ENCODE peak calls at places on chromosomes 16 and 17, in eight cellular contexts. K is HCT116, I is H9, B is GM23338, L is fibroblast of lung, X is mesenchymal stem cell, A is PC-3, Y is MM.1S. O is an unnamed sample.

GRCh38 chr17:28416703-28417311 is 10.8 kb upstream of the SLC46A1 start:
- DNase-seq in K (peak; percentile 60), I (peak; percentile 92), B (peak; percentile 95), L (peak; percentile 63), X (peak; percentile 66), A (peak; percentile 62), Y (peak; percentile 57), O (peak; percentile 86)

GRCh38 chr16:81668243-81669097 is 110.6 kb upstream of the PLCG2 start:
- DNase-seq in K (no peak), I (no peak), B (no peak), L (no peak), X (no peak), A (no peak), Y (no peak), O (no peak)

GRCh38 chr17:1108560-1108809 is 71.3 kb downstream of the ABR start:
- DNase-seq in K (no peak), I (no peak), B (peak; percentile 59), L (no peak), X (peak; percentile 37), A (no peak), Y (no peak), O (no peak)

GRCh38 chr16:68091604-68092261 is 6.6 kb downstream of the NFATC3 start:
- DNase-seq in K (no peak), I (no peak), B (no peak), L (peak; percentile 70), X (peak; percentile 41), A (peak; percentile 21), Y (no peak), O (no peak)

GRCh38 chr16:22813946-22814325 is at the start of gene HS3ST2:
- DNase-seq in K (no peak), I (peak; percentile 68), B (peak; percentile 90), L (no peak), X (peak; percentile 0), A (no peak), Y (no peak), O (no peak)

GRCh38 chr16:28491080-28491969 is 549 bp downstream of the CLN3 start:
- DNase-seq in K (no peak), I (peak; percentile 59), B (peak; percentile 64), L (peak; percentile 9), X (peak; percentile 32), A (peak; percentile 49), Y (peak; percentile 20), O (peak; percentile 63)

GRCh38 chr17:1989135-1989534 is 36.0 kb downstream of the RTN4RL1 start:
- DNase-seq in K (peak; percentile 12), I (no peak), B (no peak), L (peak; percentile 89), X (no peak), A (peak; percentile 92), Y (no peak), O (no peak)

GRCh38 chr17:19753049-19753444 is 4.9 kb upstream of the ALDH3A1 start:
- DNase-seq in K (peak; percentile 79), I (peak; percentile 71), B (no peak), L (peak; percentile 55), X (peak; percentile 32), A (peak; percentile 99), Y (no peak), O (no peak)

GRCh38 chr16:842061-842476 is 41.5 kb upstream of the GNG13 start:
- DNase-seq in K (no peak), I (no peak), B (no peak), L (no peak), X (no peak), A (no peak), Y (no peak), O (no peak)

GRCh38 chr17:34730816-34731215 is 151.4 kb downstream of the TMEM132E start:
- DNase-seq in K (no peak), I (peak; percentile 12), B (no peak), L (no peak), X (no peak), A (no peak), Y (no peak), O (no peak)

GRCh38 chr17:71111945-71112344 is 942.6 kb downstream of the KCNJ2 start:
- DNase-seq in K (no peak), I (no peak), B (no peak), L (peak; percentile 39), X (no peak), A (no peak), Y (no peak), O (no peak)

GRCh38 chr16:11175850-11176341 is 80.1 kb downstream of the SOCS1 start:
- DNase-seq in K (no peak), I (no peak), B (no peak), L (no peak), X (no peak), A (no peak), Y (no peak), O (no peak)

GRCh38 chr17:81553018-81553615 is 964 bp upstream of the FAAP100 start:
- DNase-seq in K (peak; percentile 80), I (peak; percentile 98), B (peak; percentile 98), L (peak; percentile 73), X (peak; percentile 90), A (peak; percentile 85), Y (peak; percentile 94), O (peak; percentile 97)
- H2AFZ ChIP-seq in K (no peak overlapping the region), I (no peak overlapping the region), B (peak overlapping the region; percentile 83), L (no peak overlapping the region), X (no peak overlapping the region), A (peak overlapping the region; percentile 80), Y (peak overlapping the region; percentile 42), O (no peak overlapping the region)

GRCh38 chr17:48566717-48567116 is 11.4 kb downstream of the HOXB4 start:
- DNase-seq in K (no peak), I (no peak), B (no peak), L (no peak), X (no peak), A (no peak), Y (no peak), O (no peak)

GRCh38 chr17:48567209-48567608 is 10.9 kb downstream of the HOXB4 start:
- DNase-seq in K (no peak), I (no peak), B (no peak), L (peak; percentile 82), X (no peak), A (no peak), Y (no peak), O (no peak)

GRCh38 chr17:48568499-48569259 is 9.5 kb downstream of the HOXB4 start:
- DNase-seq in K (no peak), I (no peak), B (no peak), L (peak; percentile 93), X (peak; percentile 79), A (no peak), Y (no peak), O (no peak)

GRCh38 chr17:48569676-48570324 is 8.3 kb downstream of the HOXB4 start:
- DNase-seq in K (no peak), I (no peak), B (no peak), L (peak; percentile 63), X (peak; percentile 76), A (no peak), Y (no peak), O (no peak)

GRCh38 chr17:48567646-48568354 is 10.3 kb downstream of the HOXB4 start:
- DNase-seq in K (no peak), I (no peak), B (no peak), L (no peak), X (no peak), A (no peak), Y (no peak), O (no peak)
- H3K27me3 ChIP-seq in K (no peaks in the 10 kb centered on the region), I (peaks cover 99% of the 10 kb centered on the region), B (peaks cover 100% of the 10 kb centered on the region), L (no peaks in the 10 kb centered on the region), X (no peaks in the 10 kb centered on the region), A (no peaks in the 10 kb centered on the region), Y (no peaks in the 10 kb centered on the region), O (no peaks in the 10 kb centered on the region)

DNA sequence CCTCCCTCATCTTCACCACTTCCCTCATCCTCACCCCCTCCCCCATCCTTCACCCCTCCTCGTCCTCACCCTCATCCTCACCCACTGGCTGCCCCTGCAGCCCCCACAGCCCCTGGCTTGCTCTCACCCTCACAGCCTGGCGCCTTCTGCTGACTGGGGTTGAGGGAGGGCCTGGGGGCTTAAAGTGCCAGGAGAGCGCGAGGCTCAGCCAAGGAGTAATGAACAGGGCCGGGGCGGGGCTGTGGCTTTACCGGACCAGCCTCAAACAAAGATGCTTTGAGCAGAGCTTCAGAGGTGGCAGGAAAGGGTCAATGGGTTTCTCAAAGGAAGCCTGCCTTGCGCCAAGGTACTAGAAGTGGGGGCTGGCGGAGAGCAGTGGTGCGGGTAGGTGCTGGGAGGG is at the start of gene PRSS33:
- DNase-seq in K (no peak), I (peak; percentile 23), B (no peak), L (no peak), X (no peak), A (no peak), Y (no peak), O (peak; percentile 41)
- H2AFZ ChIP-seq in K (no peak within 1 kb of the TSS), I (no peak within 1 kb of the TSS), B (no peak within 1 kb of the TSS), L (no peak within 1 kb of the TSS), X (no peak within 1 kb of the TSS), A (no peak within 1 kb of the TSS), Y (no peak within 1 kb of the TSS), O (no peak within 1 kb of the TSS)

GRCh38 chr17:59278401-59278800 is 53.1 kb upstream of the YPEL2 start:
- DNase-seq in K (no peak), I (no peak), B (no peak), L (no peak), X (no peak), A (no peak), Y (no peak), O (no peak)

GRCh38 chr17:59277031-59277430 is 54.4 kb upstream of the YPEL2 start:
- DNase-seq in K (no peak), I (no peak), B (no peak), L (no peak), X (no peak), A (no peak), Y (peak; percentile 91), O (no peak)

DNA sequence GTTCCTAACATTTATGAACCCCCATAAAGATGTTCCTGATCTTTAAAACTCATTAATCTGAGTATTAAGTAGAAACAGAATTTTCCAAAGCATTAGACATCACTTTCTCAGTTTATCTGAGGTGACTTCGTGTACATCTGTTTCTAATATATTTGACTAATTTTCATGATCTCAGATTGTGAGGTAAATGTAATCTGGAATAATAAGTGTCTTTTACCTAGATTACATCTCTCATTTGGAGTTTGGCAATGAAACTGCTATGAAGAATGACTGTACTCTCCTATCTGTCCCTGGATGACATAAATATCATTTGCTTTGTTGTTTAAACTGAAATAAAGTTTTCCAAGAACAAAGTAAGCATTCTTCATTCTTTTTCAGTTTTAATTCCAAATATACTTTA is 55.3 kb downstream of the GDPD1 start:
- DNase-seq in K (no peak), I (no peak), B (no peak), L (no peak), X (no peak), A (no peak), Y (no peak), O (no peak)
- H3K27me3 ChIP-seq in K (no peaks in the 10 kb centered on the region), I (no peaks in the 10 kb centered on the region), B (no peaks in the 10 kb centered on the region), L (no peaks in the 10 kb centered on the region), X (no peaks in the 10 kb centered on the region), A (no peaks in the 10 kb centered on the region), Y (no peaks in the 10 kb centered on the region), O (no peaks in the 10 kb centered on the region)

DNA sequence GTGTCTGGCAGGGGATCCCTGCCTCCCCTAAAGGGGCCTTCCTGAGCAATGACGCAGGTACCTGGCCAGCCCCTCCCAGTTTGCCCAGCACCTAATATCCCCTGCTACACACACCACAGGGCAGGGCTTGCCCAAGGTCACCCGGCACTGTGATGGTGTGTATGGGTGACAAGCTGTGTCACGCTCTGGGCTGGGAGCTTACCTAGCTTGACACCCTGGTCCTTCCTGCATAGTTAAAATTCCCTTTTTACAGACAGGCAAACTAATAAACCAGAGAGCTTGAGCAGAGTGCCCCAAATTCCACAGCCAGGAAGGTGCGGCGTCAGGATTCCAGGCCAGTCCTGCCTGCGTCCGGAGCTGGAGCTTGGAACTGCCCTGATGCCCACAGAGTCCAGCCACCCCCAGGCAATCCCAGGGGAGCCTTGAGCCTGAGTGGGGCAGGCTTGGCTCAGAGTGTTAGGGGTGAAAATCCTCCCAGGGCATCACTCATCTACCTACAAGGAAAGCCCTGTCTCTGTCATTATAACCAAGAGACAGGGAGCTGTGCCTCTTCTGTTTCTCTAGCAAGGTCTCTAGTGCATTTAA is 18.1 kb downstream of the MMP15 start:
- DNase-seq in K (no peak), I (no peak), B (no peak), L (no peak), X (no peak), A (no peak), Y (no peak), O (no peak)
- H2AFZ ChIP-seq in K (no peak overlapping the region), I (no peak overlapping the region), B (no peak overlapping the region), L (no peak overlapping the region), X (no peak overlapping the region), A (no peak overlapping the region), Y (no peak overlapping the region), O (no peak overlapping the region)